ENCODE peak calls at places on chromosome 15, in four cellular contexts. R is AG09319; Y is NCI-H1694 treated with DMSO at 0.1 percent for 48 hours; P is effector memory CD4-positive, alpha-beta T cell. N is an unnamed sample.

GRCh38 chr15:72033711-72034110 is 84.2 kb downstream of the MYO9A start:
- DNase-seq in R (no peak), Y (no peak), P (no peak), N (no peak)

GRCh38 chr15:87944687-87945086 is 311.9 kb downstream of the NTRK3 start:
- DNase-seq in R (no peak), Y (no peak), P (no peak), N (no peak)

GRCh38 chr15:73335471-73335870 is 33.3 kb downstream of the HCN4 start:
- DNase-seq in R (no peak), Y (no peak), P (no peak), N (no peak)

GRCh38 chr15:46461416-46461815 is 826.6 kb downstream of the SQOR start:
- DNase-seq in R (no peak), Y (no peak), P (no peak), N (no peak)

GRCh38 chr15:91769919-91770318 is 83.6 kb upstream of the SLCO3A1 start:
- DNase-seq in R (no peak), Y (no peak), P (no peak), N (no peak)

GRCh38 chr15:41584636-41585139 is 25.7 kb downstream of the TYRO3 start:
- DNase-seq in R (no peak), Y (no peak), P (no peak), N (no peak)

GRCh38 chr15:74157868-74158827 is 15.4 kb upstream of the ISLR start:
- DNase-seq in R (no peak), Y (no peak), P (no peak), N (no peak)

GRCh38 chr15:38496151-38496550 is 42.2 kb downstream of the FAM98B start:
- DNase-seq in R (no peak), Y (no peak), P (no peak), N (no peak)

GRCh38 chr15:67172172-67172571 is 82.3 kb downstream of the AAGAB start:
- DNase-seq in R (no peak), Y (no peak), P (no peak), N (no peak)

GRCh38 chr15:66891776-66892175 is 173.6 kb upstream of the SMAD3 start:
- DNase-seq in R (no peak), Y (no peak), P (no peak), N (no peak)

GRCh38 chr15:96410175-96411055 is 79.9 kb downstream of the NR2F2 start:
- DNase-seq in R (no peak), Y (no peak), P (no peak), N (no peak)

GRCh38 chr15:64246364-64247189 is 83.8 kb upstream of the PPIB start:
- DNase-seq in R (peak), Y (no peak), P (no peak), N (no peak)

GRCh38 chr15:68555348-68556037 is 23.3 kb upstream of the CORO2B start:
- DNase-seq in R (no peak), Y (no peak), P (no peak), N (no peak)

GRCh38 chr15:77497942-77498361 is 77.3 kb downstream of the HMG20A start:
- DNase-seq in R (no peak), Y (no peak), P (no peak), N (no peak)

GRCh38 chr15:31457631-31458526 is 131.2 kb downstream of the KLF13 start:
- DNase-seq in R (no peak), Y (no peak), P (no peak), N (no peak)

N was measured in brain pericyte.